ENCODE peak calls at places on chromosome 11, in four cellular contexts. V is A549; Z is mesendoderm; M is CD4-positive, CD25-positive, alpha-beta regulatory T cell. U is an unnamed sample.

GRCh38 chr11:17423533-17424310 is 35.3 kb upstream of the KCNJ11 start:
- DNase-seq in V (peak), Z (no peak), M (no peak), U (no peak)

GRCh38 chr11:119373917-119374631 is 7.4 kb downstream of the USP2 start:
- DNase-seq in V (peak), Z (peak), M (peak), U (peak)

GRCh38 chr11:95795627-95796308 is 5.5 kb downstream of the CEP57 start:
- DNase-seq in V (no peak), Z (no peak), M (no peak), U (no peak)

GRCh38 chr11:70829160-70829899 is 423.0 kb downstream of the SHANK2 start:
- DNase-seq in V (no peak), Z (no peak), M (no peak), U (no peak)

GRCh38 chr11:132312616-132313210 is 942.3 kb downstream of the NTM start:
- DNase-seq in V (peak), Z (peak), M (peak), U (no peak)

GRCh38 chr11:2911088-2912037 is 17.9 kb downstream of the PHLDA2 start:
- DNase-seq in V (no peak), Z (no peak), M (no peak), U (no peak)

GRCh38 chr11:10763766-10764165 is 12.7 kb downstream of the CTR9 start:
- DNase-seq in V (no peak), Z (no peak), M (no peak), U (no peak)

GRCh38 chr11:112525270-112525669 is 264.6 kb upstream of the PLET1 start:
- DNase-seq in V (no peak), Z (no peak), M (no peak), U (no peak)

GRCh38 chr11:61891331-61892084 is at the start of gene FADS3:
- DNase-seq in V (peak), Z (peak), M (peak), U (peak)

GRCh38 chr11:33521384-33521783 is 179.2 kb downstream of the C11orf91 start:
- DNase-seq in V (no peak), Z (no peak), M (no peak), U (no peak)

GRCh38 chr11:79342686-79343085 is 98.1 kb downstream of the TENM4 start:
- DNase-seq in V (no peak), Z (no peak), M (no peak), U (no peak)

GRCh38 chr11:113351061-113351460 is 36.5 kb upstream of the ANKK1 start:
- DNase-seq in V (no peak), Z (no peak), M (no peak), U (no peak)

GRCh38 chr11:102361100-102362021 is 14.3 kb downstream of the BIRC2 start:
- DNase-seq in V (no peak), Z (no peak), M (peak), U (no peak)

GRCh38 chr11:57071829-57072228 is 83.1 kb downstream of the OR5AK2 start:
- DNase-seq in V (peak), Z (no peak), M (no peak), U (no peak)

DNA sequence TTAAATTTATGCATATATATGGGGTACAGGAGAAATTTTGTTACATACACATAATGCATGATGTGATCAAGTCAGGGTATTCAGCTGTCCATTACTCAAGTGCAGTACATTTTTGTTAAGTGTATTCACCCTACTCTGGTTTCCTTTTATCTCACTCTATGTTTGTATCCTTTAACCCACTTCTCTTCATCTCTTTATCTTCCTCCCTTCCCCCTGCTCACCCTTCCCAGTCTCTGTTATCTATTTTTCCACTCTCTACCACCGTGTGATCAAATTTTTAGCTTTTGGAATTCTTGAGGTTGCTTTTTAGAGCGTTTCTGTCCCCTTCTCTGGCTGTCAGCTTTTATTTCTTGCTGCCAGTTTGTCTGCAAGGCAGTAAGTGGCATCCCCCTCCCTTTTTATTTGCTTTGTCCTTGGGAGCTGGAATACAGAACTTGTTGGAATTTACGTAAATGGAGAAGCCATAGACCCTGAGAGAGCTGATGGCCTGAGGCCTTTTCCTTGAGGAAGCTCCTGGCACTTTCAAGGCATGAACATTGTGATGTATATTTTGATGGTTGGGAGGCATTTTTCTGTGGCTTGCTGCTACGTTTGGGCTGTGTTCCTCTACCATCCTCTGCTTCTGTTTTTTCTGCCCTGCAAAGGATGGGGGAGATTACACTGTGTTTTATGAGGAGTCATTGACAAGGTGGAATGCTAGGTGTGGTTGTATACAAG is 148.6 kb downstream of the LDLRAD3 start:
- DNase-seq in V (no peak), Z (peak), M (no peak), U (no peak)
- H3K27ac ChIP-seq in V (no peak), Z (peak), M (no peak), U (no peak)

GRCh38 chr11:69443968-69444364 is 37.5 kb upstream of the LINC01488 start:
- DNase-seq in V (no peak), Z (peak), M (no peak), U (no peak)
- H3K27ac ChIP-seq in V (peak), Z (peak), M (no peak), U (peak)

GRCh38 chr11:68013611-68014156 is 3.6 kb downstream of the ALDH3B1 start:
- DNase-seq in V (no peak), Z (no peak), M (no peak), U (peak)
- H3K27ac ChIP-seq in V (peak), Z (no peak), M (no peak), U (peak)

GRCh38 chr11:19555266-19555665 is 157.4 kb upstream of the NAV2 start:
- DNase-seq in V (no peak), Z (no peak), M (no peak), U (no peak)

GRCh38 chr11:19552100-19552499 is 160.5 kb upstream of the NAV2 start:
- DNase-seq in V (no peak), Z (peak), M (no peak), U (no peak)

GRCh38 chr11:19552684-19553083 is 160.0 kb upstream of the NAV2 start:
- DNase-seq in V (no peak), Z (peak), M (no peak), U (no peak)

GRCh38 chr11:19553683-19554333 is 158.8 kb upstream of the NAV2 start:
- DNase-seq in V (peak), Z (peak), M (peak), U (peak)

GRCh38 chr11:19551454-19551853 is 161.2 kb upstream of the NAV2 start:
- DNase-seq in V (no peak), Z (no peak), M (no peak), U (no peak)
- H3K27ac ChIP-seq in V (no peak), Z (no peak), M (no peak), U (no peak)

DNA sequence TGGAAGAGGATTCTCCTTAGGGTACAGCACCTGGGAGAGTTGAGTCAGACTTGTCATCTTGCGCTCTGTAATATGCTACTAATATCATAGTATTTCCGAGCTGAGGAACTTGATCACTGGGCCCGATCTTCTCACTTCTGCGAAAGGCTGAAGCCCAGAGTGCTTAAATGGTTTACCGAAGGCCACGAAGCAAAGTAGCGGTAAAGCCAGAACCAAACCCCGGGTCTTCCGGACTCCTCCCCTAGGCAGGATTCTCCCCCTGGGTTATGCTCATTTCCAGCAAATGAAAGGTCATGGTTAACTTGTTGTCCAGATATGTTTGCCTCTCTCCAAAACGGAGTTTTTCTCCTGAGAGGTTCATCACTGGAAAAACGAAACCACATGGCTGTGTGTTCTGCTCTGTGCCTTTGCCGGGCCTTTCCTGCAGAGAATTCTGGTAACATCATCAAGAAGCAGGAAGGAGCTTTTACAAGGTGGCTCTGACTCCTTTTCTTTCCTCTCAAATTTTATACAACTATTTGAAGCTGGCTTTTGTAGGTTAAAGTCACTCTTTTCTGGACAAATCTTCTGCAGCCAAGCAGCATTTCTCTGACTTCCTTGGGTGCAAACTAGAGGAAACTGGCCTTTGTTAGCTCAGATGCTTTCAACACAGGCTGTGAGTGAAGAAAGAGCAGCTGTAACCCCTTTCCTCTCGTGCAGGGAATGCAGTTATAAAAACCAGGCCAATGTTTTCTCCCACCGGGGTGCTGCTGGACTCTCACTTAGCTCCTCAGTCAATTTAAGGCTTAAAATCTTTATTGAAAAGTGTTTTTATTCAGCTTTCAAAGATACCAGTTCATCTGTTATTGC is 35.5 kb downstream of the UBASH3B start:
- DNase-seq in V (no peak), Z (no peak), M (peak), U (no peak)
- H3K27ac ChIP-seq in V (peak), Z (no peak), M (peak), U (peak)